ENCODE peak calls at places on chromosomes 16 and 17, in four cellular contexts. I is heart right ventricle; N is CD8-positive, alpha-beta T cell; R is endodermal cell. E is an unnamed sample.

GRCh38 chr17:81064746-81065475 is 30.0 kb downstream of the BAIAP2 start:
- DNase-seq in I (peak; percentile 40), N (no peak), R (peak; percentile 74), E (peak; percentile 79)

GRCh38 chr16:50697881-50698767 is 4.7 kb downstream of the NOD2 start:
- DNase-seq in I (peak; percentile 70), N (no peak), R (peak; percentile 40), E (peak; percentile 13)

GRCh38 chr16:4454618-4455017 is 19.8 kb downstream of the NMRAL1 start:
- DNase-seq in I (no peak), N (no peak), R (peak; percentile 83), E (no peak)

GRCh38 chr17:58529275-58529674 is 14.8 kb upstream of the MTMR4 start:
- DNase-seq in I (no peak), N (no peak), R (peak; percentile 73), E (no peak)

GRCh38 chr17:57256708-57257112 is 387 bp downstream of the MSI2 start:
- DNase-seq in I (peak; percentile 36), N (peak; percentile 23), R (no peak), E (peak; percentile 52)

GRCh38 chr16:65002265-65002664 is 119.6 kb downstream of the CDH11 start:
- DNase-seq in I (no peak), N (no peak), R (no peak), E (peak; percentile 80)

GRCh38 chr16:81799138-81799504 is 20.0 kb downstream of the PLCG2 start:
- DNase-seq in I (no peak), N (no peak), R (no peak), E (no peak)

GRCh38 chr17:81030726-81031570 is 4.0 kb upstream of the BAIAP2 start:
- DNase-seq in I (peak; percentile 60), N (no peak), R (no peak), E (no peak)

GRCh38 chr17:75111777-75112176 is 2.0 kb downstream of the ARMC7 start:
- DNase-seq in I (no peak), N (no peak), R (no peak), E (no peak)

GRCh38 chr17:55540414-55541091 is 29.3 kb upstream of the SMIM36 start:
- DNase-seq in I (no peak), N (no peak), R (no peak), E (peak; percentile 15)

GRCh38 chr16:88973415-88974050 is 3.5 kb downstream of the CBFA2T3 start:
- DNase-seq in I (no peak), N (no peak), R (no peak), E (no peak)

GRCh38 chr16:56610609-56611111 is 2.3 kb downstream of the MT2A start:
- DNase-seq in I (peak; percentile 52), N (no peak), R (no peak), E (peak; percentile 62)

GRCh38 chr16:65119905-65120341 is 1.9 kb downstream of the CDH11 start:
- DNase-seq in I (no peak), N (no peak), R (peak; percentile 57), E (peak; percentile 87)

GRCh38 chr16:13134843-13135242 is 233.4 kb downstream of the SHISA9 start:
- DNase-seq in I (no peak), N (no peak), R (no peak), E (no peak)

GRCh38 chr16:80007216-80007615 is 406.7 kb upstream of the MAF start:
- DNase-seq in I (no peak), N (no peak), R (no peak), E (no peak)

GRCh38 chr17:76382803-76383644 is 1.4 kb upstream of the SPHK1 start:
- DNase-seq in I (peak; percentile 38), N (peak; percentile 46), R (peak; percentile 94), E (peak; percentile 86)

GRCh38 chr16:48347980-48348379 is 37.2 kb downstream of the SIAH1 start:
- DNase-seq in I (no peak), N (no peak), R (no peak), E (no peak)

GRCh38 chr17:21842332-21843317 is 150.3 kb downstream of the KCNJ18 start:
- DNase-seq in I (no peak), N (no peak), R (no peak), E (no peak)

GRCh38 chr17:73592531-73592961 is 51.7 kb downstream of the SDK2 start:
- DNase-seq in I (no peak), N (no peak), R (no peak), E (no peak)

GRCh38 chr17:54736573-54736972 is 164.1 kb upstream of the TOM1L1 start:
- DNase-seq in I (no peak), N (no peak), R (no peak), E (no peak)

GRCh38 chr17:15351487-15351840 is 10.1 kb upstream of the TEKT3 start:
- DNase-seq in I (no peak), N (no peak), R (no peak), E (no peak)

GRCh38 chr16:18782697-18783429 is 7.3 kb downstream of the RPS15A start:
- DNase-seq in I (no peak), N (no peak), R (no peak), E (no peak)

GRCh38 chr16:70267516-70267915 is 15.8 kb upstream of the EXOSC6 start:
- DNase-seq in I (no peak), N (no peak), R (peak; percentile 85), E (peak; percentile 47)

GRCh38 chr16:48162839-48163410 is 7.1 kb upstream of the ABCC12 start:
- DNase-seq in I (no peak), N (no peak), R (no peak), E (no peak)

GRCh38 chr17:81802856-81803643 is 900 bp upstream of the GCGR start:
- DNase-seq in I (no peak), N (no peak), R (no peak), E (no peak)

GRCh38 chr17:40074175-40074512 is 11.4 kb downstream of the THRA start:
- DNase-seq in I (peak; percentile 4), N (no peak), R (no peak), E (no peak)

GRCh38 chr17:40076595-40076994 is 13.8 kb downstream of the THRA start:
- DNase-seq in I (peak; percentile 4), N (no peak), R (no peak), E (no peak)

GRCh38 chr17:40074871-40075215 is 12.1 kb downstream of the THRA start:
- DNase-seq in I (no peak), N (no peak), R (no peak), E (no peak)

GRCh38 chr17:40075216-40076100 is 12.7 kb downstream of the THRA start:
- DNase-seq in I (peak; percentile 80), N (peak; percentile 53), R (peak; percentile 98), E (peak; percentile 84)

GRCh38 chr17:40076101-40076498 is 13.3 kb downstream of the THRA start:
- DNase-seq in I (no peak), N (no peak), R (no peak), E (no peak)
- H3K4me1 ChIP-seq in I (peaks cover 60% of the 10 kb centered on the region), N (peaks cover 42% of the 10 kb centered on the region), R (peaks cover 41% of the 10 kb centered on the region), E (peaks cover 60% of the 10 kb centered on the region)

GRCh38 chr17:71978435-71978834 is 142.4 kb upstream of the SOX9 start:
- DNase-seq in I (no peak), N (no peak), R (no peak), E (no peak)

GRCh38 chr17:71980171-71980570 is 140.6 kb upstream of the SOX9 start:
- DNase-seq in I (no peak), N (no peak), R (no peak), E (no peak)

GRCh38 chr17:71975998-71976649 is 144.7 kb upstream of the SOX9 start:
- DNase-seq in I (peak; percentile 76), N (no peak), R (peak; percentile 71), E (peak; percentile 92)

GRCh38 chr17:71974051-71974450 is 146.8 kb upstream of the SOX9 start:
- DNase-seq in I (no peak), N (no peak), R (no peak), E (no peak)

DNA sequence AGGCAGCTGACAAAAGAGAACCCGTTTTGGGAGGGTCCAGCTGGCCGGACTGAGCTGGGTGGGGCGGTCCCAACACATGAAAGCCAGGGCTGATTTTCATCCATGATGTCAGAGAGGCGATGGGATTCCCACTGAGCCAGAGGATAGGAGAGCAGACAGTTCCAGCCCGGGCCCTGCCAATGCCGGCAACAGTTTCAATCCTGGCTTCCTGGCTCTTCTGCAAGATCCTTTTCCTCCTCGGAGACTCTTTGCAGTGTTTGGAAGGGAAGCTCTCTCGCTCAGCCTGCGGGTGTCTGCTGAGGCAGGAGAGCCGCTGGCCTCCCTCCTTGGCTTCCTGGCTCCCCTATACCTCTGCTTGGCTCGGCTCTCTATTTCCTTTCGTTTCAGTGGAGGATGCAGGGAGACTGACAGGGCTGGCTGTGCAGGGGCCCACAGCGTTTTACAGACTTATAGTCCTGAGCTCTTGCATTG is 145.5 kb upstream of the SOX9 start:
- DNase-seq in I (peak; percentile 52), N (no peak), R (peak; percentile 67), E (peak; percentile 37)
- H3K4me3 ChIP-seq in I (peak overlapping the region; percentile 39), N (no peak overlapping the region), R (no peak overlapping the region), E (peak overlapping the region; percentile 82)

GRCh38 chr17:79830303-79830702 is 8.9 kb downstream of the CBX4 start:
- DNase-seq in I (no peak), N (no peak), R (peak; percentile 72), E (no peak)
- H3K4me1 ChIP-seq in I (peaks cover 34% of the 10 kb centered on the region), N (peaks cover 24% of the 10 kb centered on the region), R (peaks cover 8% of the 10 kb centered on the region), E (peaks cover 8% of the 10 kb centered on the region)

DNA sequence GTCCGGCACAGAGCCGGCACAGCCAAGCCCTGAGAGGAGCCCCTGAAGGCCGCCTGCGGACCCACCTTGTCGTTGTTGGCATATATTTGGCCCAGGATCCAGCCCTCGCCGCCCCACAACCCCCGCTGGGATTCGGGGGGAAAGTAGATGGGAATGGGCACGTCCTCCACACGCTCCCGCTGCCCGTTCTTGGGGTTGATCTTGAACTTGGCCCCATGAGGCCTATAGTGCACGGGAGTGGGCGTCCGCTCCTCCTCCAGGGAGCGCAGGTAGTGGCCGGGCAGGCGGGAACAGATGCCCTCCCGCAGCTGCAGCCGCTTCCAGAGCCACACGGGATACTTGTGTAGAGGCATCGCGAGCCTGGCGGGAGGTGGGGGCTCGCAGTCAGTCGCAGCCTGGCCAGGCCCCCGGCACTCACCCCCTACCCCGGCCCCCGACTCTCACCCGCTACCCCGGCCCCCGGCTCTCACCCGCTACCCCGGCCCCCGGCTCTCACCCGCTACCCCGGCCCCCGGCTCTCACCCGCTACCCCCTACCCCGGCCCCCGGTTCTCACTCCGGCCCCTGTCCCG is 387 bp downstream of the MRPL28 start:
- DNase-seq in I (no peak), N (no peak), R (peak; percentile 76), E (peak; percentile 53)
- H3K4me3 ChIP-seq in I (peak overlapping the region; percentile 52), N (no peak overlapping the region), R (peak overlapping the region; percentile 77), E (peak overlapping the region; percentile 68)

GRCh38 chr17:78130439-78131101 is at the start of gene TMC8:
- DNase-seq in I (no peak), N (peak; percentile 78), R (peak; percentile 83), E (no peak)
- H3K4me1 ChIP-seq in I (peaks cover 60% of the 10 kb centered on the region), N (peaks cover 59% of the 10 kb centered on the region), R (peaks cover 5% of the 10 kb centered on the region), E (peaks cover 12% of the 10 kb centered on the region)

DNA sequence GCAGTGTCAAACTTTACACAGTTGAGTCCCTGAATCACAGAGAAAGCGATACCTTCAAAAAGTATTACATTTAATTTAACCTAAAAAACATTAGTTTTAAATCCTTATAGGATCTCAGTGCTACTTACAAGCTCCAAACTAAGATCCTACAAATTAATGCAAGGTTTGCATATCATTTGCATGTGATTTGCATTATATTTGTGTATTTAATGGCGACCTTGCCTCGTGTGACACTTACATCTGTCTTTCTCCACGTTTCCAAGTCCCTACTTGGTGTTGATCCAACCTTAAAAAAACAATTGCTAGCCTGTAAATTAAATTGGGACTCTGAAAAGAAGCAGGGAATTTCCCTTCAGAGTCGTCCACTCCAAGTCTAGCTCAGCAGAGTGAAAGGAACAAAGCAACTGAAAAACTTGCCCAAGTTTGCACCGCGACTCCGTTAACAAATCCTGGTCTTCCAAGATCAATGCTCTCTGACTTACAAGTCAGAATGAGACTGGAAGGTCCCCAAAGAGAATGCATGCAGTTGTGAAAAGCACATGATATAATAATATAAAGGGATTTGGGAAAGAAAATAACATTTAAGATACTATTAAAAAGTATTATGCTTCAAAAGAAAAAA is 739 bp upstream of the FAM117A start:
- DNase-seq in I (no peak), N (no peak), R (no peak), E (no peak)
- H3K4me3 ChIP-seq in I (peak overlapping the region; percentile 78), N (no peak overlapping the region), R (peak overlapping the region; percentile 46), E (peak overlapping the region; percentile 84)